ENCODE peak calls at places on chromosome 4, in six cellular contexts. F is foreskin fibroblast, G is fibroblast of lung, W is right atrium auricular region, Q is uterus, I is psoas muscle. Z is an unnamed sample.
A peak's percentile ranks its signal among the peaks of the same experiment; 100 is the strongest.

GRCh38 chr4:40227284-40227683 is 30.5 kb downstream of the RHOH start:
- DNase-seq in F (no peak), G (no peak), W (no peak), Q (no peak), I (no peak), Z (no peak)

GRCh38 chr4:104490096-104490769 is 4.5 kb downstream of the CXXC4 start:
- DNase-seq in F (no peak), G (no peak), W (no peak), Q (no peak), I (no peak), Z (no peak)

GRCh38 chr4:2497931-2498330 is 29.0 kb downstream of the RNF4 start:
- DNase-seq in F (no peak), G (no peak), W (no peak), Q (no peak), I (no peak), Z (no peak)

GRCh38 chr4:124279741-124280140 is 432.8 kb downstream of the ANKRD50 start:
- DNase-seq in F (no peak), G (no peak), W (no peak), Q (no peak), I (no peak), Z (no peak)

GRCh38 chr4:127846061-127846460 is 34.6 kb upstream of the PLK4 start:
- DNase-seq in F (no peak), G (no peak), W (no peak), Q (no peak), I (no peak), Z (no peak)

GRCh38 chr4:39390603-39391002 is 16.1 kb upstream of the KLB start:
- DNase-seq in F (no peak), G (no peak), W (no peak), Q (no peak), I (no peak), Z (no peak)

GRCh38 chr4:100721077-100721476 is 203.3 kb upstream of the EMCN start:
- DNase-seq in F (no peak), G (no peak), W (no peak), Q (no peak), I (no peak), Z (no peak)

GRCh38 chr4:55445921-55446577 is 50.3 kb downstream of the TMEM165 start:
- DNase-seq in F (peak; percentile 61), G (peak; percentile 91), W (no peak), Q (no peak), I (no peak), Z (no peak)

GRCh38 chr4:101855239-101855638 is 64.7 kb downstream of the BANK1 start:
- DNase-seq in F (no peak), G (no peak), W (no peak), Q (no peak), I (no peak), Z (no peak)

GRCh38 chr4:25949166-25949748 is 35.2 kb downstream of the SMIM20 start:
- DNase-seq in F (no peak), G (no peak), W (no peak), Q (no peak), I (no peak), Z (no peak)

GRCh38 chr4:174553828-174554227 is 31.5 kb upstream of the HPGD start:
- DNase-seq in F (peak; percentile 71), G (peak; percentile 44), W (no peak), Q (no peak), I (no peak), Z (no peak)

GRCh38 chr4:166195101-166195500 is 322.1 kb downstream of the TLL1 start:
- DNase-seq in F (no peak), G (peak; percentile 67), W (no peak), Q (no peak), I (no peak), Z (no peak)

GRCh38 chr4:159010563-159011260 is 92.2 kb upstream of the RAPGEF2 start:
- DNase-seq in F (peak; percentile 92), G (peak; percentile 79), W (peak; percentile 73), Q (peak; percentile 49), I (peak; percentile 85), Z (peak; percentile 83)

GRCh38 chr4:185654311-185654710 is 119.0 kb upstream of the PDLIM3 start:
- DNase-seq in F (no peak), G (no peak), W (no peak), Q (no peak), I (no peak), Z (no peak)

GRCh38 chr4:38804654-38805295 is at the start of gene TLR1:
- DNase-seq in F (peak; percentile 65), G (peak; percentile 54), W (no peak), Q (no peak), I (no peak), Z (no peak)

GRCh38 chr4:125891597-125892258 is 577.0 kb downstream of the FAT4 start:
- DNase-seq in F (peak; percentile 71), G (peak; percentile 95), W (no peak), Q (no peak), I (no peak), Z (no peak)

GRCh38 chr4:76504613-76505465 is 69.8 kb downstream of the SHROOM3 start:
- DNase-seq in F (peak; percentile 75), G (peak; percentile 49), W (no peak), Q (no peak), I (no peak), Z (no peak)

GRCh38 chr4:3521621-3522325 is 10.4 kb downstream of the LRPAP1 start:
- DNase-seq in F (no peak), G (no peak), W (no peak), Q (peak; percentile 9), I (peak; percentile 46), Z (peak; percentile 44)

GRCh38 chr4:43331226-43332078 is 438.9 kb downstream of the GRXCR1 start:
- DNase-seq in F (peak; percentile 65), G (peak; percentile 92), W (no peak), Q (no peak), I (no peak), Z (no peak)

GRCh38 chr4:43325220-43325967 is 432.9 kb downstream of the GRXCR1 start:
- DNase-seq in F (no peak), G (peak; percentile 61), W (no peak), Q (no peak), I (no peak), Z (no peak)

DNA sequence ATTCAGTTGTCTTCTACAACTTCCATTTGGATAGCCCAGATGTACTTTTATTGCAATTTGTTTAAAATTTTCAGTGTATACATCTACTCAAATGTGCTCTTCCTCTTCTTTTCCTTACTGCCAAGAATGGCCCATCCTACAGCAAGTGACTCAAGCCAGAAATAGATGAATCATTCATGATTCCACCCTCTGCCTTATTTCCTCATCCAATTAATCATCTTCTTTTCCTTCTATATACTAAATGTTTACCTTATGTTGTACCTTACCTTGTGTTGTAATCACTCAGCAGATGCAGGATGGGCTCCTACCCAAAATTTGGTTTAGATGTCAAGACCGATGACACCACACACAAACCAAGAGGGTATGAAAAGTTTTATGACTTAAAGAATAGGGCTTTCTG is 437.8 kb downstream of the GRXCR1 start:
- DNase-seq in F (peak; percentile 56), G (peak; percentile 83), W (no peak), Q (no peak), I (no peak), Z (no peak)
- H3K4me3 ChIP-seq in F (no peak overlapping the region), G (no peak overlapping the region), W (no peak overlapping the region), Q (no peak overlapping the region), I (no peak overlapping the region), Z (no peak overlapping the region)

DNA sequence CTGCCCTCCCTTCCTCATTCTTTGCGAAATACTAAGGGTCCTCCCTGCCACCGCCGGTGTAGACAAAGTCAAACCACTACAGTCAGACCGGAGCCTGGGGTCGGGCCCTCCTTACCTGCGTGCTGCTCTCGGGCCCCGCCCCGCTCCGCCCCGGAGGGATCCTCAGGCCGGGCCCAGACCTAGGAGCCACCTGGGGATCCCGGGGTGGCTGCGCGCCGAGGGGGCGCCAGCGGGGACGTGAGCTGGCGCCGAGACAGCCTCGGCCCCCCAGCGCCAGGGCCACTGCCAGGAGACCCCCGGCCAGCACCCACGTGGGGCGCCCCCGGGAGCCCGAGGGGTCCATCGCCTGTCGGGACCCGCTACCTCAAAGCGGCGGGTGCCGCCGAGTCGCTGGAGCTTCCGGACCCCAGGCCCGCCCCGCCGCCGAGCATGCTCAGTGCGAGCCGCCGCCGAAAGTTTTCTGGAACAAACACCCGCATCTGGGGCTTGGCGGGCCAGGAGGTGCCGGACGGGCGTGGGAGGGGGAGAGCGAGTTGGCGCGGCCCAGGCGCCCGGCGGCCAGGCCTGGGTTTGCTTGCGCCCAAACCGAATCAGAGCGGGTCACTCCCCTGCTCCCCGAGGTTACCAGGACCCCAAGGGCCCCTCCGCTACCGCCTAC is at the start of gene EVC2:
- DNase-seq in F (peak; percentile 85), G (peak; percentile 67), W (peak; percentile 79), Q (peak; percentile 82), I (peak; percentile 82), Z (peak; percentile 94)
- H3K4me3 ChIP-seq in F (peak within 1 kb of the TSS; percentile 78), G (peak within 1 kb of the TSS; percentile 88), W (peak within 1 kb of the TSS; percentile 65), Q (peak within 1 kb of the TSS; percentile 82), I (peak within 1 kb of the TSS; percentile 71), Z (peak within 1 kb of the TSS; percentile 75)

GRCh38 chr4:48986654-48987164 is 634 bp downstream of the CWH43 start:
- DNase-seq in F (no peak), G (no peak), W (no peak), Q (no peak), I (no peak), Z (no peak)

GRCh38 chr4:48989461-48990203 is 3.6 kb downstream of the CWH43 start:
- DNase-seq in F (no peak), G (no peak), W (no peak), Q (no peak), I (no peak), Z (no peak)

GRCh38 chr4:48991357-48991756 is 5.3 kb downstream of the CWH43 start:
- DNase-seq in F (no peak), G (no peak), W (no peak), Q (no peak), I (no peak), Z (no peak)

GRCh38 chr4:48985602-48985975 is 486 bp upstream of the CWH43 start:
- DNase-seq in F (no peak), G (no peak), W (no peak), Q (no peak), I (no peak), Z (no peak)

GRCh38 chr4:48985976-48986653 is at the start of gene CWH43:
- DNase-seq in F (peak; percentile 7), G (no peak), W (no peak), Q (no peak), I (no peak), Z (no peak)
- H3K4me3 ChIP-seq in F (no peak within 1 kb of the TSS), G (peak within 1 kb of the TSS; percentile 33), W (no peak within 1 kb of the TSS), Q (no peak within 1 kb of the TSS), I (peak within 1 kb of the TSS; percentile 22), Z (no peak within 1 kb of the TSS)

GRCh38 chr4:68338625-68339024 is 11.3 kb downstream of the YTHDC1 start:
- DNase-seq in F (no peak), G (no peak), W (no peak), Q (no peak), I (no peak), Z (no peak)

GRCh38 chr4:68344049-68344448 is 5.8 kb downstream of the YTHDC1 start:
- DNase-seq in F (no peak), G (no peak), W (no peak), Q (no peak), I (no peak), Z (no peak)

GRCh38 chr4:68346461-68346860 is 3.4 kb downstream of the YTHDC1 start:
- DNase-seq in F (no peak), G (peak; percentile 31), W (no peak), Q (no peak), I (no peak), Z (no peak)

GRCh38 chr4:68344785-68345184 is 5.1 kb downstream of the YTHDC1 start:
- DNase-seq in F (no peak), G (no peak), W (no peak), Q (no peak), I (no peak), Z (no peak)

DNA sequence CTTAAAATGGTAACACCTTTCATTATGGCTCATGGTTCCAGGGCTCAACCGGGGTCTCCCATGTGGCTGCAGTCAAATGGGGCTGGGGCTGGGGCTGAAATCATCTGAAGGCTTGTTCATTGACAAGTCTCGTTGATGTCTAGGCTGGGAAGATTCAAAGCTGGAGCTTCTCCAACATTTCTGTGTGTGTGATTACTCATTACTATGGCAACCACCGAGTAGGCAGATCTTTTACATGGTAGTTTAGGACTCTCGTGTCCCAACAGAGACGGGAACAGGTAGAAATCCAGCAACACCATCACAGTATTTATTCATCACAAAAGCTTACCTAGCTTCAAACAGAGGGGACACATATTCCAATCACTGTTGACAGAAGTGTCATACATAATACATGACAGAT is 7.8 kb downstream of the YTHDC1 start:
- DNase-seq in F (peak; percentile 66), G (peak; percentile 67), W (no peak), Q (no peak), I (no peak), Z (no peak)
- H3K4me3 ChIP-seq in F (no peak overlapping the region), G (no peak overlapping the region), W (no peak overlapping the region), Q (no peak overlapping the region), I (peak overlapping the region; percentile 11), Z (no peak overlapping the region)